ENCODE peak calls at places on chromosome 9, in four cellular contexts. N, U, C and P are unnamed samples.

GRCh38 chr9:113654605-113655193 is 191.2 kb downstream of the RGS3 start:
- DNase-seq in N (peak; percentile 83), U (peak; percentile 47), C (no peak), P (no peak)

GRCh38 chr9:3516667-3517330 is 9.0 kb downstream of the RFX3 start:
- DNase-seq in N (no peak), U (no peak), C (no peak), P (no peak)

GRCh38 chr9:134592018-134592818 is 49.4 kb upstream of the COL5A1 start:
- DNase-seq in N (peak; percentile 79), U (no peak), C (no peak), P (no peak)

GRCh38 chr9:115997923-115998322 is 155.7 kb upstream of the PAPPA start:
- DNase-seq in N (no peak), U (no peak), C (no peak), P (no peak)

GRCh38 chr9:92686954-92687353 is 17.0 kb upstream of the IPPK start:
- DNase-seq in N (no peak), U (no peak), C (no peak), P (no peak)

GRCh38 chr9:90142580-90142979 is 500.0 kb downstream of the DIRAS2 start:
- DNase-seq in N (no peak), U (peak; percentile 51), C (peak; percentile 62), P (no peak)

GRCh38 chr9:99299214-99300102 is 77.4 kb downstream of the SEC61B start:
- DNase-seq in N (no peak), U (peak; percentile 36), C (no peak), P (no peak)

GRCh38 chr9:10052916-10053315 is 559.9 kb downstream of the PTPRD start:
- DNase-seq in N (no peak), U (no peak), C (no peak), P (no peak)

GRCh38 chr9:116998305-116998704 is 311.2 kb downstream of the TRIM32 start:
- DNase-seq in N (no peak), U (no peak), C (peak; percentile 54), P (no peak)

GRCh38 chr9:23324511-23324910 is 501.5 kb downstream of the ELAVL2 start:
- DNase-seq in N (no peak), U (no peak), C (no peak), P (no peak)
- H3K4me1 ChIP-seq in N (no peaks in the 10 kb centered on the region), U (no peaks in the 10 kb centered on the region), C (no peaks in the 10 kb centered on the region), P (no peaks in the 10 kb centered on the region)

GRCh38 chr9:136820947-136821332 is 13.2 kb downstream of the RABL6 start:
- DNase-seq in N (no peak), U (peak; percentile 6), C (no peak), P (no peak)
- H3K4me3 ChIP-seq in N (peak overlapping the region; percentile 41), U (no peak overlapping the region), C (peak overlapping the region; percentile 74), P (no peak overlapping the region)

DNA sequence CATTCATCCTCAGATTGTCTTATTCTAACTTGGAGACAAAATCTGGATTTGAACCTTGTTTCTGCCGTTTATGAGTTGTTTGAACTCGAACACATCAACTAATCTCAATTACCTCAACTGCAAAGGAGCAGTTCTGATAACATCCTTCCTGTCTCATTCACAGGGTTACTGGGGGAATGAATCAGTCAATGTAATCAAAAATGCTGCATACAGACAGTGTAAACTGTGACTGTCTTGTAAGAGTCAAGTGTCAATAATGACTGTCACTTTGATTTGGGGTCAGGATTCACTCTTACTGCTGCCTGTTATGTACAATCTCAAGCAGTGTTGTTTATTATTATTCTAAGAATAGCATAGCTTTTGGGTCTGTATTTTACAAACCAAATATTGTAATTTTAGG is 273.8 kb downstream of the DOCK8 start:
- DNase-seq in N (no peak), U (no peak), C (no peak), P (no peak)
- H3K4me1 ChIP-seq in N (no peaks in the 10 kb centered on the region), U (no peaks in the 10 kb centered on the region), C (peaks cover 4% of the 10 kb centered on the region), P (no peaks in the 10 kb centered on the region)

GRCh38 chr9:131610231-131610761 is 65.0 kb downstream of the PRRT1B start:
- DNase-seq in N (peak; percentile 76), U (no peak), C (no peak), P (no peak)

GRCh38 chr9:131608469-131609115 is 63.3 kb downstream of the PRRT1B start:
- DNase-seq in N (peak; percentile 91), U (peak; percentile 88), C (peak; percentile 52), P (no peak)

GRCh38 chr9:131606896-131607567 is 61.7 kb downstream of the PRRT1B start:
- DNase-seq in N (no peak), U (no peak), C (no peak), P (no peak)

GRCh38 chr9:131607591-131607990 is 62.3 kb downstream of the PRRT1B start:
- DNase-seq in N (no peak), U (no peak), C (no peak), P (no peak)

DNA sequence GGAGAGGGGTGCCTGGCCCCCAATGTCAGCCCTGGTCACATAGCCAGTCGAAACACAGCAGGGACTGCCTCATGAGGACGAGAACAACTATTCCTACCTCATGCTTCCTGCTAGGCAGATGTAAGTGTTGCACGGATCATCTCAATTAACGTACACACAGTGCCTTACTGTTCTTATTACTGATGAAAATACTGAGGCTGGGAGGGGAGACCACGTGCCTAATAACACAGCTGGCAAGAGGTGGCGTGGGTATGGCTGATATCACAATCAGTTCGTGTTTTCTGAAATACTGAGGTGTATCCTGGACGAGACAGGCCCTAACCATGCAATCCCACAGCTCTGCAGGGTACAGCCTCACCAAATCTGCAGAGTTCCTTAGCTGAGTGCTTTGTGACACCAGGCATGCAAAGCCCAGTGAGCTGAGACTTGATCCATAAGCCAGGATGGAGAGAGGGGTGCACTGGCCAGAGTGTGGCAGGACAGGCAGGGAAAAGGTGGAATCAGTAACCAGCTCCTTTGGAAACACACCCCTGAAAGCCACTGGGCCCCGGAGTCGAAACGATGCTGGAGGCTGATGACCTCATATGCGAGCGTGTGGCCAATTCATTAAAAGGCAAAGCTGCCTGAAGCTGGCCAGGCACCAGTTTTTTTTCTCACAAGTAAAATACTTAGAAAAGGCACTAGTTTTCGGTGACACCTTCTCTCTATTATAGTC is 64.0 kb downstream of the PRRT1B start:
- DNase-seq in N (no peak), U (peak; percentile 64), C (no peak), P (no peak)
- H3K4me3 ChIP-seq in N (no peak overlapping the region), U (no peak overlapping the region), C (no peak overlapping the region), P (no peak overlapping the region)

GRCh38 chr9:93949073-93949693 is 6.0 kb downstream of the BARX1 start:
- DNase-seq in N (no peak), U (no peak), C (no peak), P (no peak)
- H3K4me1 ChIP-seq in N (peaks cover 66% of the 10 kb centered on the region), U (peaks cover 22% of the 10 kb centered on the region), C (no peaks in the 10 kb centered on the region), P (peaks cover 39% of the 10 kb centered on the region)

GRCh38 chr9:32431940-32432555 is 47.6 kb downstream of the ACO1 start:
- DNase-seq in N (no peak), U (peak; percentile 44), C (peak; percentile 12), P (peak; percentile 6)

GRCh38 chr9:32430720-32431119 is 46.3 kb downstream of the ACO1 start:
- DNase-seq in N (no peak), U (no peak), C (no peak), P (no peak)

GRCh38 chr9:32434892-32435291 is 50.4 kb downstream of the ACO1 start:
- DNase-seq in N (no peak), U (no peak), C (no peak), P (no peak)

GRCh38 chr9:32427111-32427873 is 42.8 kb downstream of the ACO1 start:
- DNase-seq in N (no peak), U (no peak), C (no peak), P (no peak)

DNA sequence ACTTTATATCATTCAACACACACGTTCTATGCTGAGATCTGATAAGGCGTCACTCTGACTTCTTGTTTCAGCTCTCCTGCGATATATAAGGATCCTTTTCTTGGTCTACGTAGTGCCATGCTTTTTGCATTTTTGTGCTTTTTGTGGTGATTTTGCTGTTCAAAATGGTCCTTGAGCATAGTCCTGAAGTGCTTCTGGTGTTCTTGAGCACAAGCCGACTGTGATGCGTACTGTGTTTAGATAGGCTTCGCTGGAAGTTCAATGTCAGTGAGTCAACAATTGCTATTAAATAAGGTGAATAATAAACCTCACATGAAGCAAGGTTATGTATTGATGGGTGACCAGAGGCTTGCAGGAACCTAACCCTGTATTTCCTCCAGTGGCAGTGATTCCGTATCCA is 46.8 kb downstream of the ACO1 start:
- DNase-seq in N (no peak), U (no peak), C (no peak), P (no peak)
- H3K4me3 ChIP-seq in N (no peak overlapping the region), U (no peak overlapping the region), C (no peak overlapping the region), P (no peak overlapping the region)

DNA sequence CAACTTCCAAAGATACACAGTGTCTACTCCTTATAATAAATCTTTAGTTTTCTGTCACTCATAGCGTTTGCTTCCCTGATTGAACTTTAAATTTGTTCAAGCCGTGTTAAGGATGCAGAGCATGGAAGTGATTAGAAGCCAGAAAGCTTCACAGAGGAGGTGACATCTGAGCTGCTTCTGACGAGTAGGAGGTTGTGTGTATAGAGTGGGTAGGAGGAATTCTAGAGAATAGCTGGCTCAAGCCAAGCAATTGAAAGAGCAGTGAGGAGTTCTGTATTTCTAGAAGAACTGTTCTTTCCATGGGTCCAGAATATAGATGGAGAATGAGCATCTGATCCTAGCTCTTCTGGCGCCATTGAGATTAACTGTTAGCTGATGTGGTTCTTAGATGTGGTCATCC is 6.0 kb downstream of the NUDT2 start:
- DNase-seq in N (no peak), U (no peak), C (no peak), P (no peak)
- H3K4me1 ChIP-seq in N (peaks cover 10% of the 10 kb centered on the region), U (no peaks in the 10 kb centered on the region), C (peaks cover 30% of the 10 kb centered on the region), P (no peaks in the 10 kb centered on the region)

DNA sequence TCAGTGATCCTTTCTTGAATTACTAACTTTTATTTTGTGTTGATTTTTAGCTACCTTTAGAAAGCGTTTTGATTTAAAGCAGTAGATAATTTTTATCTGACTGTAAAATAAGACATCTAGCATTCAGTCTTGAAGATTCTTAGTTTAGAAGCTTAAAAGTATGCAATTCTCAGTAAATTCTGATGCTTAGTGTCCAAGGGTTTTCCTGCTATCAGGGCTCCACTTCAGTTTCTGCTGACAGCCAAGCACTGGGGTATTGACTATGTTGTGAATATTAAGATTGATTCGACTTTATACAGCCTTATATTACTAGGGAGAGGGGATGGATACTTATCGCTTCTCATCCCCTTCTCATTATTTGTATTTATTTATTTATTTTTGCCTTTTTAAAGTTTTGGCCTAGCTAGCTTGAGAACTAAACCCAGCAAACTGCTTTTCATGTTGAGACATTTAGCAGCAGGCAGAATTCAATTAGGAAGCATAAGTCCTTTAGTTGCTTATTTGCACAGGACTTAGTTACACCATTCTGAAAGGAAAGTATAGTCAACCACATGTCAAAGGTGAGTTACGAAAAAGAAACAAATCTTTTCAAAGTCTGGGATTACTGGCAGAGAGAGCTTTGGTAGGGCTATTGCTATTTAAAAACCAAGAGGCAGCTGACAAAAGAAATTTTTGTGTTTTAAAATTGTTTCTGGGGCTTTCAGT is 2.9 kb downstream of the PBX3 start:
- DNase-seq in N (no peak), U (no peak), C (peak; percentile 56), P (no peak)
- H3K4me3 ChIP-seq in N (no peak overlapping the region), U (peak overlapping the region; percentile 16), C (no peak overlapping the region), P (no peak overlapping the region)